ENCODE peak calls at places on chromosomes 7 and 10, in six cellular contexts. U is K562, G is HCT116, I is HepG2, E is sigmoid colon, Q is upper lobe of left lung. V is an unnamed sample.

GRCh38 chr7:22338411-22338810 is 18.5 kb downstream of the RAPGEF5 start:
- DNase-seq in E (no peak), U (no peak), Q (no peak), G (no peak), I (no peak), V (no peak)

GRCh38 chr10:11875499-11876281 is 52.5 kb downstream of the PROSER2 start:
- DNase-seq in I (peak; percentile 96), E (peak; percentile 83), G (peak; percentile 88), U (peak; percentile 71), Q (peak; percentile 96), V (no peak)

GRCh38 chr10:128609460-128609859 is 483.2 kb upstream of the MKI67 start:
- DNase-seq in Q (no peak), U (no peak), I (no peak), G (no peak), E (no peak), V (no peak)

GRCh38 chr7:117596134-117596533 is 116.3 kb downstream of the CFTR start:
- DNase-seq in U (no peak), Q (no peak), E (no peak), G (no peak), I (no peak), V (no peak)

GRCh38 chr10:45374451-45375052 is 536 bp downstream of the ALOX5 start:
- DNase-seq in Q (no peak), I (no peak), U (no peak), G (no peak), E (no peak), V (no peak)

GRCh38 chr10:78371118-78371517 is 337.5 kb downstream of the RPS24 start:
- DNase-seq in E (no peak), Q (no peak), G (no peak), I (no peak), U (no peak), V (no peak)

GRCh38 chr10:102467971-102468438 is 16.7 kb upstream of the C10orf95 start:
- DNase-seq in Q (peak; percentile 79), I (no peak), U (peak; percentile 35), G (no peak), E (no peak), V (no peak)

GRCh38 chr7:41732279-41733062 is 29.6 kb upstream of the INHBA start:
- DNase-seq in I (no peak), E (no peak), Q (peak; percentile 48), U (no peak), G (peak; percentile 1), V (no peak)

GRCh38 chr10:104424719-104425118 is 71.1 kb downstream of the CFAP58 start:
- DNase-seq in I (no peak), Q (no peak), G (no peak), U (no peak), E (no peak), V (peak; percentile 6)

GRCh38 chr10:90587081-90587491 is 270.8 kb downstream of the HTR7 start:
- DNase-seq in Q (no peak), G (peak; percentile 94), U (no peak), I (no peak), E (no peak), V (no peak)

GRCh38 chr10:123926401-123927264 is 35.0 kb upstream of the CPXM2 start:
- DNase-seq in Q (no peak), G (no peak), U (peak; percentile 7), E (no peak), I (no peak), V (no peak)

GRCh38 chr10:17175551-17175950 is 25.9 kb downstream of the TRDMT1 start:
- DNase-seq in G (no peak), U (no peak), Q (no peak), E (no peak), I (no peak), V (no peak)

GRCh38 chr10:70579234-70580002 is 23.1 kb downstream of the PRF1 start:
- DNase-seq in Q (no peak), G (peak; percentile 48), E (peak; percentile 14), I (no peak), U (peak; percentile 89), V (no peak)

GRCh38 chr7:135693558-135693957 is 31.2 kb downstream of the STMP1 start:
- DNase-seq in Q (no peak), I (no peak), G (no peak), E (no peak), U (no peak), V (no peak)

GRCh38 chr10:71562884-71563283 is 156.7 kb downstream of the C10orf105 start:
- DNase-seq in I (no peak), E (no peak), Q (no peak), U (no peak), G (no peak), V (no peak)

GRCh38 chr10:24920907-24921881 is 31.2 kb downstream of the PRTFDC1 start:
- DNase-seq in Q (peak; percentile 66), I (no peak), E (no peak), G (no peak), U (peak; percentile 77), V (no peak)

GRCh38 chr7:151844080-151844827 is 32.7 kb downstream of the PRKAG2 start:
- DNase-seq in U (no peak), E (no peak), I (peak; percentile 90), Q (no peak), G (no peak), V (no peak)

GRCh38 chr7:137985253-137985896 is 16.5 kb downstream of the CREB3L2 start:
- DNase-seq in G (no peak), Q (no peak), I (peak; percentile 32), U (no peak), E (no peak), V (no peak)

GRCh38 chr10:43574035-43574892 is at the start of gene ZNF239:
- DNase-seq in U (peak; percentile 94), E (peak; percentile 95), G (peak; percentile 37), I (no peak), Q (peak; percentile 91), V (peak; percentile 24)
- TF ChIP-seq POLR2A in U (peak; percentile 76), E (no peak), G (no peak), I (no peak), Q (no peak), V (no peak)

DNA sequence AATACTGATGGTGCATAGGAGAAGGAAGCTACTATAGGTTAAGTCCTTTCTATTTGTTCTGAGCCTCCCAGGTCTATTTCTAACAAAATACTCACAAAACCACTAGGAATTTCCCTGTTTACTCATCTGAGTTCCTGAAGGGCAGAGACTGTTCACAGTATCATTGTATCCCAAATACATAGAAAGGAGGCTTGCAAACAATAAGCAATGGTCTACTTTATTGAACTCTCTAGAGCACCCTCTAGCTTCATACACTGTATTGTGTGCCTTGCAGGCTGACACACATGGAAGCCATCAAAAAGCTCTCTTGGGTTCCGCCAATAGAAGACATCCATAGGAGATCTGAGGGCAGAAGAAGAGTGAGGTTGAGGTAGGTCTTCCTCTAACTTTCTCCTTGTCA is 826.1 kb downstream of the GRM8 start:
- DNase-seq in G (no peak), I (no peak), Q (no peak), U (no peak), E (no peak), V (no peak)
- TF ChIP-seq POLR2AphosphoS5 in G (no peak), I (no peak), Q (no peak), U (no peak), E (no peak), V (no peak)

DNA sequence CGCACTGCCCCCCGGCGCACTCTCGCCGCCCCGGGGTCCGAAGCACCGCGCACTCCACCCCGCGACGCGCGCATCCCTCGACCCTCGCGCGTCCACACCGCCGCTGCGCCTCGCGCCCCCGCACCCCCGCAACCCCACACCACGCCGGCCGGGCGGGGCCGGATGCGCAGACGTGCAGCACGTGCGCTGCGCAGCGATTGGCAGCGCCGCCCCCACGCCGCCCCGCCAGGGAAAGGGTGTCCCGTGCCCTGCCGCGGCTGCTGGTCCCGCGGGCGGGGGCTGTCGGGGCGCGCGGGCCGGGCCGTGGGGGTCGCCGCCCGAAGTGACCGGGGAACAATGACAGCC is 53.7 kb upstream of the KDM7A start:
- DNase-seq in E (no peak), Q (peak; percentile 50), G (no peak), U (peak; percentile 81), I (peak; percentile 35), V (no peak)
- TF ChIP-seq POLR2A in E (no peak), Q (no peak), G (no peak), U (no peak), I (no peak), V (no peak)

GRCh38 chr7:33932221-33932620 is 26.9 kb downstream of the BMPER start:
- DNase-seq in I (no peak), E (no peak), Q (no peak), U (no peak), G (no peak), V (no peak)

GRCh38 chr7:33932832-33933468 is 27.6 kb downstream of the BMPER start:
- DNase-seq in G (peak; percentile 66), Q (peak; percentile 77), I (peak; percentile 35), U (peak; percentile 69), E (peak; percentile 91), V (peak; percentile 15)

GRCh38 chr7:33928986-33929385 is 23.6 kb downstream of the BMPER start:
- DNase-seq in U (no peak), Q (no peak), G (no peak), E (no peak), I (no peak), V (no peak)

GRCh38 chr7:33937871-33938270 is 32.5 kb downstream of the BMPER start:
- DNase-seq in E (no peak), Q (no peak), U (no peak), G (no peak), I (no peak), V (no peak)

DNA sequence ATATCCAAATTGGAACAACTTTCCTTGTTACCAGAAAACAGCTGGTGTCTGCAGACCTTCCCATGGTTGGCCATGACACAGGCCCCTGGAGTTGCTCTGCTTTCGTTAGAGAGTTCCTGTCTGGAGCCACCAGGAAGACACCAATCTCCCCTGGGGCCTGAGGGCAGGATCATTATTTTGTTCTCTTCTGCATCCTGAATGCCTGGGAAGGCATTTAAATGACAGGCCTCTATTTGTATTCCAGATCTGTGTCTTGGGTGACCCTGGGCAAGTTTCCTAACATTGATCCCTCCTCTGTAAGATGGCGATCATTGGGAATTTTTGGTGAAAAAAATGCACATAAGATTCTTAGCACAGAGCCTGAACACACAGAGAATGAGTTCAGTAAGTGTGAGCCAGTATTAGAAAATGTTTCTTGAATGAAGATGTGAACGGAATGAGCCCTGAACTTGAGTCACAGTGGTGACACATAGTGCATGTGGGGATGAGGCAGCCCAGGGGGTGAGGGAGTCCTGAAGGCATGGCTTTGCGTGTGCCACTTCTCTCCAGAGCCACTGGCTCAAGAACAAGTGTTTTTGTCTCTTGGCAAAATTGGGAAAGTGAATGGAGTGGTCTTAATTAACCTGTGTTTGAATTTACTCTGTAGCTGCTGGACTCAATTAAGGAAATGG is 28.4 kb downstream of the BMPER start:
- DNase-seq in E (no peak), I (no peak), U (no peak), Q (no peak), G (no peak), V (no peak)
- TF ChIP-seq POLR2AphosphoS5 in E (no peak), I (no peak), U (no peak), Q (no peak), G (no peak), V (no peak)

GRCh38 chr7:140697447-140698143 is 1.1 kb downstream of the NDUFB2 start:
- DNase-seq in I (no peak), Q (no peak), E (no peak), U (no peak), G (no peak), V (no peak)
- TF ChIP-seq POLR2A in I (no peak), Q (no peak), E (no peak), U (no peak), G (no peak), V (no peak)

GRCh38 chr10:94125856-94126255 is 132.1 kb downstream of the PLCE1 start:
- DNase-seq in Q (no peak), E (no peak), I (no peak), G (no peak), U (no peak), V (no peak)
- TF ChIP-seq POLR2AphosphoS5 in Q (no peak), E (no peak), I (no peak), G (no peak), U (no peak), V (no peak)